ENCODE peak calls at places on chromosomes 1 and 21, in six cellular contexts. L is sigmoid colon, D is Caco-2, G is AG04450, Q is left lung, C is cardiac muscle cell. R is an unnamed sample. For H3K27me3 and H3K9me3, the result is how much of the 10 kb centered on the place peaks cover.

GRCh38 chr1:119475866-119476439 is 31.1 kb upstream of the HSD3B1 start:
- DNase-seq in Q (peak), D (peak), L (no peak), C (peak), G (no peak), R (no peak)

GRCh38 chr1:214422137-214422671 is 129.2 kb downstream of the PTPN14 start:
- DNase-seq in L (no peak), G (peak), D (no peak), Q (no peak), C (peak), R (no peak)

GRCh38 chr1:161044908-161045748 is 649 bp downstream of the USF1 start:
- DNase-seq in G (no peak), D (peak), Q (peak), L (peak), C (peak), R (peak)

GRCh38 chr1:99527078-99527477 is 118.8 kb upstream of the PALMD start:
- DNase-seq in G (no peak), Q (no peak), D (no peak), C (peak), L (no peak), R (no peak)

GRCh38 chr21:36188937-36189336 is 32.3 kb downstream of the DOP1B start:
- DNase-seq in D (no peak), Q (no peak), G (no peak), L (no peak), C (no peak), R (no peak)

GRCh38 chr1:39269791-39270342 is 65.4 kb downstream of the MACF1 start:
- DNase-seq in L (peak), Q (no peak), C (peak), G (peak), D (peak), R (no peak)

GRCh38 chr1:52633291-52633754 is 355 bp downstream of the SHISAL2A start:
- DNase-seq in L (no peak), G (no peak), D (peak), C (peak), Q (peak), R (peak)

GRCh38 chr1:12125422-12126355 is 41.1 kb upstream of the TNFRSF1B start:
- DNase-seq in Q (no peak), G (no peak), D (no peak), C (peak), L (no peak), R (no peak)

GRCh38 chr1:167720965-167721616 is 691 bp upstream of the MPZL1 start:
- DNase-seq in C (peak), L (no peak), D (peak), G (no peak), Q (peak), R (no peak)

GRCh38 chr1:199859525-199859924 is 168.0 kb upstream of the NR5A2 start:
- DNase-seq in Q (no peak), G (peak), L (no peak), D (no peak), C (peak), R (no peak)

GRCh38 chr1:216960716-216961115 is 237.5 kb upstream of the ESRRG start:
- DNase-seq in L (no peak), G (no peak), D (no peak), Q (no peak), C (no peak), R (no peak)

GRCh38 chr1:94602312-94602711 is 60.8 kb upstream of the F3 start:
- DNase-seq in D (no peak), L (no peak), Q (no peak), C (peak), G (no peak), R (no peak)

GRCh38 chr1:201153474-201154388 is 543 bp downstream of the TMEM9 start:
- DNase-seq in G (no peak), D (no peak), C (no peak), Q (peak), L (no peak), R (no peak)

GRCh38 chr1:1092890-1093609 is 18.9 kb upstream of the RNF223 start:
- DNase-seq in Q (no peak), L (no peak), G (no peak), D (no peak), C (no peak), R (no peak)

GRCh38 chr1:167186771-167187170 is 33.9 kb upstream of the POU2F1 start:
- DNase-seq in C (no peak), G (no peak), Q (no peak), L (no peak), D (no peak), R (no peak)

GRCh38 chr1:210487021-210487420 is 158.3 kb downstream of the HHAT start:
- DNase-seq in C (no peak), L (no peak), D (no peak), Q (no peak), G (no peak), R (no peak)

GRCh38 chr1:7580923-7581753 is 190.0 kb upstream of the VAMP3 start:
- DNase-seq in L (peak), Q (peak), C (peak), D (no peak), G (no peak), R (no peak)

GRCh38 chr1:25022361-25023189 is 92.5 kb upstream of the RUNX3 start:
- DNase-seq in C (peak), L (peak), D (no peak), Q (peak), G (peak), R (peak)

GRCh38 chr1:184191181-184191601 is 139.7 kb downstream of the TSEN15 start:
- DNase-seq in C (peak), D (peak), L (peak), Q (peak), G (peak), R (no peak)

GRCh38 chr1:91891969-91892368 is 6.0 kb upstream of the TGFBR3 start:
- DNase-seq in D (no peak), L (no peak), G (no peak), Q (no peak), C (peak), R (no peak)

GRCh38 chr1:1630965-1631792 is 794 bp upstream of the MMP23B start:
- DNase-seq in G (no peak), C (peak), D (no peak), Q (peak), L (peak), R (no peak)

GRCh38 chr1:27634166-27634981 is 611 bp downstream of the FGR start:
- DNase-seq in D (no peak), Q (no peak), C (peak), G (no peak), L (no peak), R (peak)

GRCh38 chr21:41631564-41632461 is 123.9 kb upstream of the TMPRSS2 start:
- DNase-seq in L (no peak), Q (peak), D (no peak), C (peak), G (no peak), R (no peak)

GRCh38 chr1:2242814-2243725 is 15.0 kb downstream of the SKI start:
- DNase-seq in C (no peak), L (no peak), G (no peak), Q (no peak), D (no peak), R (no peak)

GRCh38 chr1:20634594-20635084 is 1.4 kb downstream of the PINK1 start:
- DNase-seq in C (peak), L (no peak), Q (peak), G (no peak), D (peak), R (no peak)

GRCh38 chr1:161816201-161816600 is 50.1 kb downstream of the ATF6 start:
- DNase-seq in L (no peak), G (no peak), Q (no peak), D (no peak), C (peak), R (no peak)

GRCh38 chr1:32508751-32509140 is 30.5 kb upstream of the ZBTB8A start:
- DNase-seq in L (no peak), G (no peak), D (no peak), Q (no peak), C (no peak), R (no peak)

GRCh38 chr1:29854700-29855276 is 618.5 kb downstream of the PTPRU start:
- DNase-seq in D (no peak), L (no peak), G (no peak), Q (no peak), C (no peak), R (no peak)

GRCh38 chr21:16419188-16419874 is 689.5 kb downstream of the USP25 start:
- DNase-seq in L (peak), D (no peak), Q (peak), C (peak), G (peak), R (no peak)

GRCh38 chr1:155063550-155064108 is at the start of gene EFNA4:
- DNase-seq in C (peak), L (peak), D (peak), Q (peak), G (peak), R (peak)

GRCh38 chr1:219443763-219444162 is 169.1 kb downstream of the ZC3H11B start:
- DNase-seq in G (no peak), D (no peak), L (no peak), C (no peak), Q (no peak), R (no peak)

GRCh38 chr1:22254756-22255155 is 111.9 kb upstream of the WNT4 start:
- DNase-seq in Q (no peak), L (no peak), C (no peak), D (no peak), G (no peak), R (no peak)
- H3K27me3 ChIP-seq in Q (under half), L (under half), C (under half), D (under half), G (under half), R (under half)

GRCh38 chr21:45863751-45864150 is 117.8 kb upstream of the COL6A1 start:
- DNase-seq in L (no peak), D (no peak), G (no peak), Q (no peak), C (no peak), R (no peak)

GRCh38 chr21:45863267-45863666 is 118.3 kb upstream of the COL6A1 start:
- DNase-seq in C (no peak), D (no peak), G (no peak), Q (no peak), L (no peak), R (no peak)

GRCh38 chr21:45864436-45864835 is 117.1 kb upstream of the COL6A1 start:
- DNase-seq in G (no peak), D (no peak), Q (no peak), L (no peak), C (peak), R (no peak)

GRCh38 chr21:45861156-45861870 is 120.3 kb upstream of the COL6A1 start:
- DNase-seq in L (no peak), D (no peak), Q (no peak), G (no peak), C (no peak), R (no peak)

GRCh38 chr21:45862544-45863207 is 118.9 kb upstream of the COL6A1 start:
- DNase-seq in L (no peak), C (no peak), G (no peak), D (no peak), Q (no peak), R (no peak)
- TF ChIP-seq CTCF in L (no peak), C (no peak), G (no peak), D (no peak), Q (no peak), R (no peak)

DNA sequence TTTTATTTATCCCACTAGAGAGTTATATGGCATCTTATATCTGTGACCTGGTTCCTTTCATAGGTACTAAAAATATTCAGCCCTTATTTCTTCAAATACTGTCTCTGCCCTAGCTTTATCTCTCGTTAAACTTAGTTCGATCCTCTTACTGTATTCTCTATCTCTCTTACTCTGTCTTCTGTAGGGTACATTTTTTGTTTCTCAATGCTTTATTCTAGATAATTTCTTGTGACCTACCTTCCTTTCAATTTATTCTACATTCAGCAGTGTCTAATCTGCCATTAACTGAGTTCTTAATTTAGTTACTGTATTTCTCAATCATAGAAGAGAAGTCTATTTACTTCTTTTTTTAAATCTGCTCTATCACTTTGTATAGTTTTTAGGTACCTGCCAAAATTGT is 1.8 kb upstream of the ZFP69 start:
- DNase-seq in L (no peak), C (no peak), D (no peak), G (no peak), Q (no peak), R (no peak)
- H3K9me3 ChIP-seq in L (under half), C (under half), D (under half), G (under half), Q (half or more), R (half or more)

GRCh38 chr1:4603317-4604110 is 50.9 kb upstream of the AJAP1 start:
- DNase-seq in L (peak), Q (no peak), C (no peak), G (no peak), D (no peak), R (no peak)
- H3K27me3 ChIP-seq in L (half or more), Q (half or more), C (under half), G (under half), D (under half), R (under half)

DNA sequence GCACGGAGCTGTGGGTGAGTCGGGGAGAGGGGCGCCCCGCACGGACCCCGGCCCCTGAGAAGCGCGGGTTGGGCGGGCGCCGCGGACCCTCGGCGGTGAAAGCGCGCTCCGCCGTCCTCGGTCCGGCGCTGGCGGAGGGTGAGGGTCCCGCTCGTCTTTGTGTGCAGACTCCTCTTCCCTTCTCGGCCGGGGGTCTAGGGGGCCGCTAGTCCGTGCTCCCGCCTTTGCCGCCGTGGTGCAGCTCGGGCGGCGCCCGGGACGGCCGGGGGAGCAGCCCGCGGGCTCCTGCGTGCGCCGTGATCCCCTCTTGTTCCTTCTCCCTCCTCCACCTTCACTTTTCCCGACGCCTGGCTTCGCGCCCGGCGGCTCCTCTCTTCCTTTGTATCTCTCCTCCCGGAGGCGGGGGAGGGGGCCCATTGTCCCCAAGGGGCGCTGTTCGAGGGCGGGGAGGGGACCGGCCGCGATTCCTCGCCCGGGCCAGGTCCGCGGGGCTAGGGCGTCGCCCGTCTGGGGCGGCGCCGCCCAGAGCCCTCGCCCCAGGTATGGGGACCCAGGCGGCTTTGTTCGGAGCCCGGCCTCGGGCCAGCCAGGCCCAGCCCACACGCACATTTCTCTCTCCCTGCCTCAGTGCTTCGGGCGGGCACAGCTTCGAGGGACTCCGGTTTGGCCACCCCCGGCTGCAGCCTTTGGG is 519 bp downstream of the FNBP1L start:
- DNase-seq in Q (peak), D (peak), C (peak), L (peak), G (no peak), R (no peak)
- TF ChIP-seq CTCF in Q (no peak), D (no peak), C (no peak), L (no peak), G (no peak), R (no peak)

GRCh38 chr1:100769323-100769722 is 49.8 kb downstream of the VCAM1 start:
- DNase-seq in D (no peak), Q (no peak), L (no peak), C (no peak), G (no peak), R (no peak)
- H3K9me3 ChIP-seq in D (under half), Q (under half), L (under half), C (under half), G (under half), R (under half)

DNA sequence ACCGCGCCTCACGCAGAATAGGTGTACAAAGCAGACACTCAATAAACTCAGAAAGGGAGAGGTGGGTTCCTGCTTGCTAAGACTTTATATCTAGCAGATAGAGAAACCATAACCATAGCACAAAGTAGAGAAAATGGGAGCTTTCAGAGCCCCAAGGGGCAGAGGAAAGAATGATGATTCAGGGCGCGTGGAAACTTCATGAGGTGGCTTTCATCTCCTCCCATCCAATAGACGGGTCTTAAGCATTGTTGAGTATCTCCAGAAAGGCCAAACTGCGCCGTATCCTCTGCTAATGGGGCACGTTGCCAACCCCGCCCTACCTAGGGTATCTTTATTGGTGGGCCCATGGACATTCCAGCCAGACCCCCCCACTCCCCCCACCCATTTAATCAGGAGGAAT is 778 bp upstream of the MIXL1 start:
- DNase-seq in Q (no peak), C (no peak), G (no peak), L (no peak), D (no peak), R (no peak)
- H3K27me3 ChIP-seq in Q (under half), C (under half), G (under half), L (under half), D (under half), R (under half)

R was measured in CD4-positive, alpha-beta T cell.